ENCODE peak calls at places on chromosomes 3 and 15, in five cellular contexts. H, W, L, D and M are unnamed samples.

GRCh38 chr15:43095243-43095642 is 10.6 kb downstream of the UBR1 start:
- DNase-seq in H (no peak), W (peak), L (no peak), D (no peak), M (no peak)

GRCh38 chr3:81968628-81969027 is 207.2 kb upstream of the GBE1 start:
- DNase-seq in H (no peak), W (no peak), L (no peak), D (no peak), M (no peak)

GRCh38 chr3:37093481-37093880 is 80.9 kb downstream of the LRRFIP2 start:
- DNase-seq in H (no peak), W (peak), L (no peak), D (no peak), M (no peak)

GRCh38 chr15:93270937-93271472 is 182.0 kb upstream of the RGMA start:
- DNase-seq in H (no peak), W (no peak), L (no peak), D (no peak), M (no peak)

GRCh38 chr3:156201411-156202405 is 81.3 kb downstream of the KCNAB1 start:
- DNase-seq in H (no peak), W (no peak), L (no peak), D (no peak), M (no peak)

GRCh38 chr3:131568460-131568859 is 65.7 kb upstream of the MRPL3 start:
- DNase-seq in H (no peak), W (no peak), L (no peak), D (no peak), M (no peak)

GRCh38 chr15:62403164-62403809 is 238.2 kb upstream of the C2CD4B start:
- DNase-seq in H (no peak), W (peak), L (no peak), D (no peak), M (no peak)

GRCh38 chr3:177221734-177222133 is 24.5 kb upstream of the TBL1XR1 start:
- DNase-seq in H (no peak), W (no peak), L (no peak), D (no peak), M (no peak)

GRCh38 chr15:70193734-70194133 is 96.0 kb upstream of the TLE3 start:
- DNase-seq in H (no peak), W (no peak), L (no peak), D (no peak), M (no peak)